ENCODE peak calls at places on chromosomes 6 and 20, in seven cellular contexts. One of them, this sample, is unnamed.

GRCh38 chr20:5349448-5349847 is 32.7 kb upstream of the PROKR2 start:
- DNase-seq in NCI-H1694 treated with DMSO at 0.1 percent for 48 hours: no peak
- DNase-seq in NCI-H1417: no peak
- DNase-seq in T-helper 1 cell: no peak
- DNase-seq in HFF-Myc: no peak
- DNase-seq in astrocyte of the cerebellum: no peak
- DNase-seq in astrocyte of the spinal cord: no peak
- DNase-seq in this sample: no peak

GRCh38 chr6:87588756-87589407 is 905 bp downstream of the RARS2 start:
- DNase-seq in NCI-H1694 treated with DMSO at 0.1 percent for 48 hours: no peak
- DNase-seq in NCI-H1417: peak
- DNase-seq in T-helper 1 cell: no peak
- DNase-seq in HFF-Myc: no peak
- DNase-seq in astrocyte of the cerebellum: peak
- DNase-seq in astrocyte of the spinal cord: no peak
- DNase-seq in this sample: no peak

GRCh38 chr6:100202417-100203194 is 208.6 kb upstream of the MCHR2 start:
- DNase-seq in NCI-H1694 treated with DMSO at 0.1 percent for 48 hours: no peak
- DNase-seq in NCI-H1417: no peak
- DNase-seq in T-helper 1 cell: no peak
- DNase-seq in HFF-Myc: peak
- DNase-seq in astrocyte of the cerebellum: peak
- DNase-seq in astrocyte of the spinal cord: peak
- DNase-seq in this sample: no peak

GRCh38 chr6:148313483-148313882 is 29.2 kb upstream of the SASH1 start:
- DNase-seq in NCI-H1694 treated with DMSO at 0.1 percent for 48 hours: peak
- DNase-seq in NCI-H1417: peak
- DNase-seq in T-helper 1 cell: no peak
- DNase-seq in HFF-Myc: no peak
- DNase-seq in astrocyte of the cerebellum: no peak
- DNase-seq in astrocyte of the spinal cord: no peak
- DNase-seq in this sample: no peak

GRCh38 chr20:48682529-48683385 is 145.0 kb downstream of the PREX1 start:
- DNase-seq in NCI-H1694 treated with DMSO at 0.1 percent for 48 hours: peak
- DNase-seq in NCI-H1417: peak
- DNase-seq in T-helper 1 cell: no peak
- DNase-seq in HFF-Myc: peak
- DNase-seq in astrocyte of the cerebellum: peak
- DNase-seq in astrocyte of the spinal cord: peak
- DNase-seq in this sample: no peak

GRCh38 chr6:37618916-37619605 is 78.6 kb downstream of the MDGA1 start:
- DNase-seq in NCI-H1694 treated with DMSO at 0.1 percent for 48 hours: no peak
- DNase-seq in NCI-H1417: peak
- DNase-seq in T-helper 1 cell: no peak
- DNase-seq in HFF-Myc: no peak
- DNase-seq in astrocyte of the cerebellum: no peak
- DNase-seq in astrocyte of the spinal cord: no peak
- DNase-seq in this sample: no peak

GRCh38 chr6:38591451-38591850 is 48.3 kb downstream of the BTBD9 start:
- DNase-seq in NCI-H1694 treated with DMSO at 0.1 percent for 48 hours: no peak
- DNase-seq in NCI-H1417: no peak
- DNase-seq in T-helper 1 cell: no peak
- DNase-seq in HFF-Myc: no peak
- DNase-seq in astrocyte of the cerebellum: no peak
- DNase-seq in astrocyte of the spinal cord: no peak
- DNase-seq in this sample: no peak

GRCh38 chr20:32397567-32398084 is 39.5 kb downstream of the ASXL1 start:
- DNase-seq in NCI-H1694 treated with DMSO at 0.1 percent for 48 hours: no peak
- DNase-seq in NCI-H1417: no peak
- DNase-seq in T-helper 1 cell: no peak
- DNase-seq in HFF-Myc: no peak
- DNase-seq in astrocyte of the cerebellum: no peak
- DNase-seq in astrocyte of the spinal cord: no peak
- DNase-seq in this sample: no peak

GRCh38 chr6:34438705-34439104 is 12.8 kb upstream of the RPS10 start:
- DNase-seq in NCI-H1694 treated with DMSO at 0.1 percent for 48 hours: no peak
- DNase-seq in NCI-H1417: no peak
- DNase-seq in T-helper 1 cell: no peak
- DNase-seq in HFF-Myc: no peak
- DNase-seq in astrocyte of the cerebellum: no peak
- DNase-seq in astrocyte of the spinal cord: no peak
- DNase-seq in this sample: no peak

GRCh38 chr6:73695619-73696421 is at the start of gene CD109:
- DNase-seq in NCI-H1694 treated with DMSO at 0.1 percent for 48 hours: peak
- DNase-seq in NCI-H1417: peak
- DNase-seq in T-helper 1 cell: peak
- DNase-seq in HFF-Myc: peak
- DNase-seq in astrocyte of the cerebellum: peak
- DNase-seq in astrocyte of the spinal cord: peak
- DNase-seq in this sample: no peak

GRCh38 chr20:53622247-53623114 is 28.8 kb upstream of the ZNF217 start:
- DNase-seq in NCI-H1694 treated with DMSO at 0.1 percent for 48 hours: no peak
- DNase-seq in NCI-H1417: no peak
- DNase-seq in T-helper 1 cell: peak
- DNase-seq in HFF-Myc: no peak
- DNase-seq in astrocyte of the cerebellum: no peak
- DNase-seq in astrocyte of the spinal cord: peak
- DNase-seq in this sample: peak

GRCh38 chr6:26394289-26394688 is 7.8 kb upstream of the BTN3A1 start:
- DNase-seq in NCI-H1694 treated with DMSO at 0.1 percent for 48 hours: peak
- DNase-seq in NCI-H1417: no peak
- DNase-seq in T-helper 1 cell: no peak
- DNase-seq in HFF-Myc: no peak
- DNase-seq in astrocyte of the cerebellum: peak
- DNase-seq in astrocyte of the spinal cord: peak
- DNase-seq in this sample: no peak

GRCh38 chr6:156279306-156279969 is 497.7 kb upstream of the ARID1B start:
- DNase-seq in NCI-H1694 treated with DMSO at 0.1 percent for 48 hours: peak
- DNase-seq in NCI-H1417: peak
- DNase-seq in T-helper 1 cell: no peak
- DNase-seq in HFF-Myc: peak
- DNase-seq in astrocyte of the cerebellum: no peak
- DNase-seq in astrocyte of the spinal cord: no peak
- DNase-seq in this sample: no peak

GRCh38 chr20:6828794-6829423 is 61.4 kb downstream of the BMP2 start:
- DNase-seq in NCI-H1694 treated with DMSO at 0.1 percent for 48 hours: peak
- DNase-seq in NCI-H1417: peak
- DNase-seq in T-helper 1 cell: peak
- DNase-seq in HFF-Myc: peak
- DNase-seq in astrocyte of the cerebellum: peak
- DNase-seq in astrocyte of the spinal cord: peak
- DNase-seq in this sample: peak

GRCh38 chr6:97465877-97466710 is 183.1 kb upstream of the MMS22L start:
- DNase-seq in NCI-H1694 treated with DMSO at 0.1 percent for 48 hours: no peak
- DNase-seq in NCI-H1417: no peak
- DNase-seq in T-helper 1 cell: no peak
- DNase-seq in HFF-Myc: no peak
- DNase-seq in astrocyte of the cerebellum: no peak
- DNase-seq in astrocyte of the spinal cord: no peak
- DNase-seq in this sample: no peak

GRCh38 chr6:64504509-64504908 is 868.9 kb downstream of the PHF3 start:
- DNase-seq in NCI-H1694 treated with DMSO at 0.1 percent for 48 hours: no peak
- DNase-seq in NCI-H1417: no peak
- DNase-seq in T-helper 1 cell: no peak
- DNase-seq in HFF-Myc: no peak
- DNase-seq in astrocyte of the cerebellum: no peak
- DNase-seq in astrocyte of the spinal cord: no peak
- DNase-seq in this sample: no peak

GRCh38 chr20:2515203-2515602 is 6.5 kb upstream of the ZNF343 start:
- DNase-seq in NCI-H1694 treated with DMSO at 0.1 percent for 48 hours: no peak
- DNase-seq in NCI-H1417: no peak
- DNase-seq in T-helper 1 cell: no peak
- DNase-seq in HFF-Myc: no peak
- DNase-seq in astrocyte of the cerebellum: no peak
- DNase-seq in astrocyte of the spinal cord: no peak
- DNase-seq in this sample: no peak

GRCh38 chr20:30412972-30413371 is 844.5 kb upstream of the DEFB115 start:
- DNase-seq in NCI-H1694 treated with DMSO at 0.1 percent for 48 hours: no peak
- DNase-seq in NCI-H1417: no peak
- DNase-seq in T-helper 1 cell: no peak
- DNase-seq in HFF-Myc: no peak
- DNase-seq in astrocyte of the cerebellum: no peak
- DNase-seq in astrocyte of the spinal cord: no peak
- DNase-seq in this sample: no peak

GRCh38 chr20:18324596-18325089 is 36.3 kb downstream of the ZNF133 start:
- DNase-seq in NCI-H1694 treated with DMSO at 0.1 percent for 48 hours: no peak
- DNase-seq in NCI-H1417: no peak
- DNase-seq in T-helper 1 cell: no peak
- DNase-seq in HFF-Myc: no peak
- DNase-seq in astrocyte of the cerebellum: no peak
- DNase-seq in astrocyte of the spinal cord: no peak
- DNase-seq in this sample: no peak

GRCh38 chr6:21188505-21189223 is 404.9 kb upstream of the SOX4 start:
- DNase-seq in NCI-H1694 treated with DMSO at 0.1 percent for 48 hours: peak
- DNase-seq in NCI-H1417: peak
- DNase-seq in T-helper 1 cell: no peak
- DNase-seq in HFF-Myc: no peak
- DNase-seq in astrocyte of the cerebellum: no peak
- DNase-seq in astrocyte of the spinal cord: peak
- DNase-seq in this sample: no peak